ENCODE peak calls at places on chromosomes 7 and 10, in eight cellular contexts. D, I, F, W, T, A, N and Z are unnamed samples.

GRCh38 chr10:118926441-118926840 is 103.1 kb upstream of the NANOS1 start:
- DNase-seq in W (no peak), F (no peak), T (no peak), I (no peak), D (no peak), A (no peak), N (no peak), Z (no peak)

GRCh38 chr10:78212786-78213175 is 179.1 kb downstream of the RPS24 start:
- DNase-seq in I (no peak), T (no peak), A (no peak), W (no peak), N (no peak), D (no peak), F (no peak), Z (no peak)

GRCh38 chr10:99920901-99921300 is 88.8 kb downstream of the DNMBP start:
- DNase-seq in T (no peak), F (peak; percentile 18), I (peak; percentile 64), N (no peak), W (no peak), A (no peak), D (no peak), Z (peak; percentile 53)

GRCh38 chr10:44651834-44652233 is 259.3 kb upstream of the TMEM72 start:
- DNase-seq in T (no peak), F (no peak), D (no peak), A (no peak), W (no peak), I (peak; percentile 51), N (no peak), Z (no peak)

GRCh38 chr10:106588019-106588418 is 576.5 kb downstream of the SORCS1 start:
- DNase-seq in W (no peak), D (no peak), F (no peak), I (no peak), T (no peak), N (no peak), A (no peak), Z (no peak)

GRCh38 chr10:13654846-13655245 is 68.1 kb downstream of the PRPF18 start:
- DNase-seq in I (no peak), A (no peak), T (no peak), F (no peak), W (no peak), D (no peak), N (no peak), Z (no peak)

GRCh38 chr10:97002670-97003069 is 170.6 kb downstream of the LCOR start:
- DNase-seq in F (no peak), D (no peak), N (no peak), A (no peak), T (no peak), W (no peak), I (no peak), Z (no peak)

GRCh38 chr7:101953248-101953819 is 135.9 kb downstream of the CUX1 start:
- DNase-seq in W (no peak), D (no peak), F (no peak), T (no peak), N (no peak), A (peak; percentile 23), I (peak; percentile 92), Z (peak; percentile 25)

GRCh38 chr10:30755474-30755873 is 125.9 kb upstream of the LYZL2 start:
- DNase-seq in T (no peak), N (no peak), F (no peak), A (no peak), D (no peak), W (no peak), I (peak; percentile 38), Z (no peak)

GRCh38 chr10:91162495-91163268 is 57.8 kb upstream of the PCGF5 start:
- DNase-seq in D (peak; percentile 68), A (no peak), I (peak; percentile 40), T (peak; percentile 82), F (peak; percentile 83), W (peak; percentile 64), N (no peak), Z (peak; percentile 80)

GRCh38 chr10:91163709-91164474 is 56.6 kb upstream of the PCGF5 start:
- DNase-seq in W (peak; percentile 74), F (peak; percentile 60), N (peak; percentile 40), D (peak; percentile 57), A (peak; percentile 15), I (peak; percentile 93), T (peak; percentile 75), Z (peak; percentile 81)

GRCh38 chr10:91164520-91165065 is 55.9 kb upstream of the PCGF5 start:
- DNase-seq in I (peak; percentile 56), D (no peak), N (no peak), F (no peak), A (no peak), T (no peak), W (no peak), Z (no peak)

GRCh38 chr10:91162050-91162494 is 58.4 kb upstream of the PCGF5 start:
- DNase-seq in I (peak; percentile 46), F (no peak), D (peak; percentile 54), A (no peak), N (no peak), W (no peak), T (no peak), Z (peak; percentile 8)

GRCh38 chr10:91163269-91163708 is 57.2 kb upstream of the PCGF5 start:
- DNase-seq in N (peak; percentile 7), A (peak; percentile 12), F (peak; percentile 60), D (peak; percentile 45), T (peak; percentile 61), W (no peak), I (peak; percentile 62), Z (peak; percentile 62)
- TF ChIP-seq POLR2A in N (no peak), A (no peak), F (peak; percentile 60), D (no peak), T (no peak), W (no peak), I (peak; percentile 91), Z (peak; percentile 55)

GRCh38 chr7:85659364-85659763 is 472.5 kb upstream of the SEMA3D start:
- DNase-seq in D (no peak), I (peak; percentile 5), T (no peak), A (no peak), F (no peak), W (no peak), N (no peak), Z (no peak)

DNA sequence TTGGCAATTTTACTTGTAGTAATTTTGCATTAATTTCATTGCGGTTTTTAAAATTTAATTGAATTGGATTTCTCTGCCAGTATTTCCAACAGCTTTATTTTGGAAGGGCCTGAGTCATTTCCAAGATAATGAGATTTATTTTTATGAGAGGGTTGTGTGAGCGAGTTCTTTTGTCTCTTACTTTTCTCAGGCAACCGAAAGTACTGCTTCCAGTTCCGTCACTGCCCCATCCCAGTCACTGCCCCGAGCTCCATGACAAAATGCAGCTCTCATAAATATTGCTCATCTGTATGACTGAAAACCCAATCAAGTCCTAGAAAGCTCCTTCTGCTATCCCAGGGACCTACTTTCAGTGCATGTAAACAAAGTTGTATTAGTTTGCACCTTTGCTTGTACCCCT is 468.4 kb upstream of the SEMA3D start:
- DNase-seq in I (no peak), F (no peak), T (no peak), N (no peak), D (no peak), W (no peak), A (no peak), Z (no peak)
- H3K27ac ChIP-seq in I (no peak overlapping the region), F (no peak overlapping the region), T (no peak overlapping the region), N (no peak overlapping the region), D (no peak overlapping the region), W (no peak overlapping the region), A (no peak overlapping the region), Z (no peak overlapping the region)

DNA sequence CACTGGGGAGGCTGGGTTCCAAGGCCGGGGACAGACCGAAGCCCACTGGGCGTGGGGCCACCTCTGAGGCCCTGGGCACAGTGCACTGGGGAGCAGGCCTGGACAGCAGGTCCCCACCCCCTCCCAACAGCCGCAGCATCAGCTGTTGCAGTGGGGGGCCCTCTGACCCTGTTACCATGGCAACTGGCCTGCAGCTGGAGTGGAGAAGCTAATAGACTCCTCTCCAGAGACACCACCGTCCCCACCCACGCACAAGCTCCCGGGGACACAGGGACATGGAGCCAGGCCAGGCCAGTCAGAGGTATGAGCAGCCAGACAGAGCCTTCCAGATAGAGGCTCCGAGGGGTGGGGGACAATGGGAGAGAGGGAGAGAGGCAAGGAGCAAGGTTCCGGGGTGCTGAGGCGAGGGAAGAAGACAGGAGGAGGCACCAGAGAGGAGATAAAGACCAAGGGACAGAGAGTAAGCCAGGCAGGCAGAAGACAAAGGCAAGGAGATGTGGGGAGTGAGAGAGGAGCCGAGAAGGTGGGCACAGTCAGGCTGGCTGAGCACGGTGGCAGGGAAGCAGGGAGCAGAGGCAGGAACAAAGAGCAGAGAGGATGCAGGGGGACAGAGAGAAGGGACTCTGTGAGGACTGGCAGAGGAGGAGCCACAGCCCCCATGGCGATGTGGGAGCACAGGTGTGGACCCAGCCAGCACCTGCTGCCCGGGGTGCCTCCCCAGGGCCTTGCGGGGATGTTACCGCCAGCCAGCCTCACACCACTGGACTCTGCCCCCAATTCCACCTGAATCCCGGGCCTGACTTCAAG is 6.7 kb downstream of the KCNH2 start:
- DNase-seq in T (no peak), N (no peak), A (no peak), F (no peak), W (no peak), I (no peak), D (peak; percentile 79), Z (peak; percentile 49)
- H3K27me3 ChIP-seq in T (peaks cover 76% of the 10 kb centered on the region), N (no peaks in the 10 kb centered on the region), A (no peaks in the 10 kb centered on the region), F (peaks cover 7% of the 10 kb centered on the region), W (peaks cover 14% of the 10 kb centered on the region), I (peaks cover 35% of the 10 kb centered on the region), D (no peaks in the 10 kb centered on the region), Z (no peaks in the 10 kb centered on the region)

DNA sequence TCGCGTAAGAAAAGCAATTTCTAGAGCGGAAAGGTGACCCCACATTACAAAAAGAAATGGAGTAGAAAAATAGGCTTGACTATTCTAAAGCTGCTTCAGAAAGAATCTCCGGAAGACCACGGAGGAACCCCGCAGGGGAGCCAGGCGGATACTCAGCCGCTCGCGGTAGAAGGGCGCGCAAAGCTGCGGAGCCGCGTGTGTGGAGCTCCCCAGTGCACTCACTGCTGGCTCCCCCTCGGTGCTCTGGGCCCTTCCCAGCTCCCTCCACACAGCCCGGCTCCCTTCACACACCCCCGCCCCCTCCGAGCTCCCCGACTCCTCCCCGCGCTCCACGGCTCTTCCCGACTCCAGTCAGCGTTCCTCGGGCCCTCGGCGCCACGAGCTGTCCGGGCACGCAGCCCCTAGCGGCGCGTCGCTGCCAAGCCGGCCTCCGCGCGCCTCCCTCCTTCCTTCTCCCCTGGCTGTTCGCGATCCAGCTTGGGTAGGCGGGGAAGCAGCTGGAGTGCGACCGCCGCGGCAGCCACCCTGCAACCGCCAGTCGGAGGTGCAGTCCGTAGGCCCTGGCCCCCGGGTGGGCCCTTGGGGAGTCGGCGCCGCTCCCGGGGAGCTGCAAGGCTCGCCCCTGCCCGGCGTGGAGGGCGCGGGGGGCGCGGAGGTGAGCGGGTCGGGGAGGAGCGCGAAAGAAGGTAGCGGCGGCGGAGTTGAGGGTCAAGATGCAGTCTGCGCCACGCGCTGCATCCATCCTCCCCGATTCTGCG is at the start of gene STEAP2:
- DNase-seq in T (peak; percentile 90), I (peak; percentile 85), A (peak; percentile 82), F (peak; percentile 95), D (peak; percentile 34), W (peak; percentile 93), N (peak; percentile 20), Z (peak; percentile 93)
- TF ChIP-seq POLR2A in T (no peak), I (no peak), A (no peak), F (peak; percentile 54), D (no peak), W (peak; percentile 86), N (no peak), Z (peak; percentile 61)

DNA sequence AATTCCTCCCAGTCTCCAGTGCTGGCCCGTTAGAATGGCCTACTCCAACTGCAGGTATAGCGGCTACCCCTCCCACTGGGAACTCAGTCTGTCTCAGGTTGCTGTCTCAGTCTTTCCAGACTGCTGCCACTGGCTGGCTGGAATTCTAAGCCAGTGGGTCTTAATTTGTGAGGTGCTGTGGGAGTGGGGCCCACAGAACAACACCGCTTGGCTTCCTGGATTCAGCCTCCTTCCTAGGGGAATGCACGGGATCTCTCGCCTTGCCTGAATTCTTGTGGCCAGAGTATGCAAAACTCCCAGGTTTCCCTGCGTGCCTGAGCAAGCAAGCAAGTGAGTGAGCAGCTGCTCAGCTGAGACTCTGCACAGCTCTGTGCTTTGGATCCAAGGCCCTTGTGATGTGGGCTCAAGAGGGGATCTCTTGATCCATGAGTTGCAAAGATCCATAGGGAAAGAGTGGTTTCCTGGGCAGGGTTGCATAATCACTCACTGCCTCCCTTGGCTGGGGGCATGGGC is 41.5 kb upstream of the GPR141 start:
- DNase-seq in N (no peak), A (no peak), T (no peak), W (no peak), D (no peak), F (peak; percentile 65), I (no peak), Z (no peak)
- H3K27ac ChIP-seq in N (no peak overlapping the region), A (no peak overlapping the region), T (no peak overlapping the region), W (no peak overlapping the region), D (no peak overlapping the region), F (no peak overlapping the region), I (no peak overlapping the region), Z (no peak overlapping the region)